ENCODE peak calls at places on chromosomes 13 and 19, in five cellular contexts. C is stimulated activated naive CD8-positive, alpha-beta T cell treated with anti-CD3 and anti-CD28 coated beads, Interleukin-15, Interleukin-2, amounts not matched to agents 100 U/mL and 50 U/mL, for 24 hours; T is stimulated activated CD4-positive, alpha-beta T cell treated with anti-CD3 and anti-CD28 coated beads, TNF-alpha, amount 100 ng/mL, for 1 hour; O is cardiac muscle cell; V is posterior vena cava. H is an unnamed sample.

GRCh38 chr13:21395953-21396352 is 63.1 kb downstream of the ZDHHC20 start:
- DNase-seq in C (peak), T (no peak), O (no peak), V (no peak), H (no peak)

GRCh38 chr19:17327654-17328516 is 6.8 kb downstream of the ANO8 start:
- DNase-seq in C (peak), T (no peak), O (peak), V (no peak), H (peak)

GRCh38 chr13:108033800-108034707 is 181.3 kb downstream of the LIG4 start:
- DNase-seq in C (no peak), T (no peak), O (no peak), V (no peak), H (no peak)

GRCh38 chr19:49761625-49762311 is 1.3 kb downstream of the TSKS start:
- DNase-seq in C (no peak), T (no peak), O (peak), V (peak), H (no peak)

GRCh38 chr13:110874508-110874960 is 40.3 kb downstream of the ANKRD10 start:
- DNase-seq in C (peak), T (peak), O (peak), V (peak), H (peak)

GRCh38 chr13:30364876-30365275 is 57.4 kb upstream of the UBE2L5 start:
- DNase-seq in C (no peak), T (no peak), O (peak), V (no peak), H (no peak)

GRCh38 chr13:99162543-99162942 is 38.1 kb upstream of the UBAC2 start:
- DNase-seq in C (no peak), T (no peak), O (no peak), V (no peak), H (no peak)

GRCh38 chr13:112101360-112101930 is 34.5 kb downstream of the SOX1 start:
- DNase-seq in C (no peak), T (no peak), O (no peak), V (no peak), H (peak)

GRCh38 chr19:3250675-3251074 is 26.2 kb downstream of the CELF5 start:
- DNase-seq in C (peak), T (peak), O (peak), V (no peak), H (no peak)